ENCODE peak calls at places on chromosomes 6 and 20, in nine cellular contexts. W is cardiac muscle cell, X is body of pancreas, M is ascending aorta, I is NB4, J is pancreas, T is neural progenitor cell, G is fibroblast of lung, U is mucosa of descending colon. E is an unnamed sample.

GRCh38 chr20:16748058-16748457 is at the start of gene OTOR:
- DNase-seq in I (no peak), J (no peak), M (no peak), G (no peak), T (no peak), X (no peak), W (no peak), U (no peak), E (no peak)

GRCh38 chr6:21845018-21845417 is 251.5 kb downstream of the SOX4 start:
- DNase-seq in G (no peak), U (no peak), W (no peak), X (no peak), I (no peak), T (peak), M (no peak), J (no peak), E (no peak)

GRCh38 chr20:45579184-45579583 is at the start of gene WFDC8:
- DNase-seq in U (no peak), T (no peak), G (no peak), I (no peak), W (no peak), J (no peak), M (no peak), X (no peak), E (no peak)

GRCh38 chr20:3410464-3410863 is 3.0 kb upstream of the DNAAF9 start:
- DNase-seq in J (no peak), X (no peak), U (no peak), I (no peak), G (no peak), T (no peak), M (no peak), W (no peak), E (no peak)

GRCh38 chr6:113742342-113742741 is 114.8 kb upstream of the MARCKS start:
- DNase-seq in W (peak), X (no peak), T (no peak), G (no peak), I (no peak), U (no peak), M (no peak), J (no peak), E (no peak)

GRCh38 chr6:24589334-24589733 is 56.7 kb downstream of the KIAA0319 start:
- DNase-seq in I (no peak), J (no peak), W (no peak), U (no peak), G (no peak), X (no peak), M (no peak), T (no peak), E (no peak)

GRCh38 chr20:45306431-45306982 is at the start of gene RBPJL:
- DNase-seq in I (peak), M (no peak), G (no peak), W (peak), J (peak), T (peak), U (peak), X (peak), E (no peak)

GRCh38 chr6:151832710-151833109 is 25.2 kb downstream of the ESR1 start:
- DNase-seq in X (no peak), I (no peak), U (no peak), M (no peak), G (no peak), W (no peak), T (no peak), J (no peak), E (no peak)

GRCh38 chr6:31794866-31795615 is 511 bp downstream of the VARS1 start:
- DNase-seq in W (peak), X (no peak), M (no peak), I (peak), J (peak), U (no peak), T (no peak), G (no peak), E (no peak)

GRCh38 chr20:53839423-53840176 is 230.8 kb downstream of the BCAS1 start:
- DNase-seq in W (no peak), J (peak), G (no peak), U (peak), I (peak), X (peak), T (no peak), M (peak), E (no peak)

GRCh38 chr6:158784505-158784904 is 34.7 kb downstream of the EZR start:
- DNase-seq in T (no peak), M (no peak), X (no peak), G (no peak), I (no peak), W (no peak), U (peak), J (no peak), E (no peak)

GRCh38 chr20:47356526-47357295 is at the start of gene ZMYND8:
- DNase-seq in I (peak), W (peak), M (peak), G (peak), U (peak), X (peak), T (peak), J (peak), E (peak)

GRCh38 chr6:129135421-129135820 is 252.5 kb downstream of the LAMA2 start:
- DNase-seq in W (no peak), J (no peak), I (no peak), X (no peak), U (no peak), G (peak), M (no peak), T (no peak), E (peak)

GRCh38 chr6:87341899-87342298 is 2.7 kb upstream of the C6orf163 start:
- DNase-seq in M (no peak), W (no peak), T (no peak), G (no peak), U (no peak), J (no peak), X (no peak), I (no peak), E (no peak)

GRCh38 chr6:45630801-45631200 is 253.1 kb upstream of the SUPT3H start:
- DNase-seq in M (no peak), J (no peak), W (no peak), G (peak), T (no peak), I (no peak), X (no peak), U (no peak), E (peak)

GRCh38 chr6:79586548-79586947 is 44.6 kb upstream of the SH3BGRL2 start:
- DNase-seq in J (no peak), I (peak), X (no peak), W (peak), U (no peak), G (peak), T (peak), M (no peak), E (peak)

GRCh38 chr20:32574296-32575226 is 10.6 kb downstream of the NOL4L start:
- DNase-seq in U (no peak), X (no peak), J (no peak), M (no peak), T (no peak), I (peak), G (peak), W (no peak), E (peak)

GRCh38 chr6:38996676-38997075 is 51.9 kb upstream of the GLP1R start:
- DNase-seq in I (no peak), G (no peak), W (no peak), J (no peak), M (no peak), U (no peak), T (no peak), X (no peak), E (no peak)

GRCh38 chr6:166244353-166245045 is 63.7 kb downstream of the PRR18 start:
- DNase-seq in M (no peak), T (no peak), U (no peak), X (no peak), G (no peak), J (no peak), W (no peak), I (peak), E (no peak)

GRCh38 chr6:116373300-116373699 is 2.6 kb downstream of the DSE start:
- DNase-seq in J (no peak), W (no peak), I (no peak), M (no peak), U (no peak), X (no peak), T (no peak), G (no peak), E (no peak)

GRCh38 chr20:24697411-24697810 is 228.0 kb downstream of the SYNDIG1 start:
- DNase-seq in J (no peak), I (no peak), T (no peak), G (no peak), W (no peak), M (no peak), U (no peak), X (no peak), E (no peak)

GRCh38 chr20:41889125-41889870 is 271.1 kb upstream of the CHD6 start:
- DNase-seq in T (peak), G (no peak), X (no peak), J (no peak), W (no peak), M (no peak), I (peak), U (no peak), E (peak)

GRCh38 chr6:28947831-28948270 is 24.1 kb upstream of the TRIM27 start:
- DNase-seq in I (no peak), U (no peak), X (no peak), M (no peak), W (no peak), T (no peak), J (no peak), G (no peak), E (peak)

GRCh38 chr6:113875470-113875869 is 18.3 kb downstream of the MARCKS start:
- DNase-seq in T (no peak), J (no peak), U (no peak), M (no peak), X (no peak), G (peak), I (no peak), W (no peak), E (peak)

GRCh38 chr20:10984899-10985298 is 311.1 kb upstream of the JAG1 start:
- DNase-seq in J (no peak), T (no peak), G (no peak), I (no peak), W (no peak), X (no peak), M (no peak), U (no peak), E (peak)

GRCh38 chr20:43925215-43925614 is 10.6 kb downstream of the TOX2 start:
- DNase-seq in U (no peak), M (no peak), W (no peak), X (no peak), T (no peak), G (no peak), J (no peak), I (peak), E (no peak)

GRCh38 chr6:147132889-147133288 is 71.3 kb upstream of the STXBP5 start:
- DNase-seq in U (no peak), T (no peak), M (no peak), I (no peak), X (no peak), J (no peak), G (peak), W (no peak), E (peak)

GRCh38 chr6:163893609-163894189 is 479.2 kb downstream of the QKI start:
- DNase-seq in U (no peak), G (no peak), W (no peak), M (no peak), J (no peak), T (no peak), X (no peak), I (no peak), E (no peak)

GRCh38 chr6:132179955-132180354 is 221.3 kb downstream of the MOXD1 start:
- DNase-seq in X (no peak), T (no peak), I (no peak), J (no peak), G (no peak), U (no peak), M (no peak), W (no peak), E (no peak)

GRCh38 chr6:2468601-2468955 is 223.2 kb upstream of the GMDS start:
- DNase-seq in X (no peak), J (no peak), W (no peak), I (no peak), G (no peak), T (no peak), U (no peak), M (no peak), E (no peak)

GRCh38 chr20:2507464-2507863 is 1.3 kb downstream of the ZNF343 start:
- DNase-seq in I (peak), M (no peak), X (no peak), T (no peak), G (peak), W (no peak), J (no peak), U (no peak), E (peak)

DNA sequence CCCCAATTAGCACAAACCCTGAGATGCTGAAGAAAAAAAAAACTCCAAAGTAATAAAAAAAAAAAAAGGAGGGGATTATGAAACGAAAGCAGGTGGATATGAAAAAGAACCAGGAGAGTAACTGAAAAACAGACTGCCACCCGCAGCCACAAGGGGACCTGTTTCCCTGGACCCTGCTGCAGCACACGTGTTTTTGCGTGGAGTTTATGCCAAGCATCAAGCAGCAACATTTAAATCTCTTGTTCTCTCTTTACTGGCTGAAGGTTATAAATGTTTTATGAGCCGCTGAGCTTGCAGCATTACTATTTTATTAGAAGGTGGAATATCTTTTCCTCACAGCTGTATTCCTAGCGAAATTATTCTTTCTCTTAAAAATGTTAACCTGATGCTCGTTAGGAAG is 131.6 kb upstream of the OLIG3 start:
- DNase-seq in T (no peak), X (no peak), I (no peak), G (no peak), U (no peak), J (no peak), W (no peak), M (no peak), E (no peak)
- TF ChIP-seq CTCF in T (peak), X (no peak), I (no peak), G (no peak), U (no peak), J (no peak), W (no peak), M (no peak), E (no peak)

DNA sequence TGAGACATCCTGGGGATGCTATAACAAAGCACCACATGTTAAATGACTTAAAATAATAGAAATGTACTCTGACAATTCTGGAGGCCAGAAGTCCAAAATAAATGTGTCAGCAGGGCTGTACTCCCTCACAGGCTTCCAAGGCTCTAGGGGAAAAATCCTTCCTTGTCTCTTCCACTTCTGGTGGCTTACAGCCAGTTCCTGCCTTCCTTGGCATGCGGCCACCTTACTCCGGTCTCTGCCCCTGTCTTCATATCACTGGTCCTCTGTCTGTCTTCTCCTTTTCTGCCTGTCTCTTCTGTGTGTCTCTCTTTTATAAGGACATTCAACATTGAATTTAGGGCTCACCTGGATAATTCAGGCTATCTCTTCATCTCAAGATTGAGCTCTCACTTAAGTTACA is 155.3 kb upstream of the SYNCRIP start:
- DNase-seq in M (no peak), J (no peak), W (no peak), G (no peak), T (no peak), I (no peak), U (peak), X (no peak), E (no peak)
- H3K4me3 ChIP-seq in M (no peak), J (no peak), W (no peak), G (no peak), T (no peak), I (no peak), U (no peak), X (no peak), E (no peak)

GRCh38 chr6:27593200-27593818 is 120.4 kb upstream of the ZNF184 start:
- DNase-seq in T (peak), I (no peak), J (no peak), X (no peak), G (no peak), W (no peak), U (no peak), M (no peak), E (no peak)

GRCh38 chr6:27593861-27594260 is 121.0 kb upstream of the ZNF184 start:
- DNase-seq in T (peak), U (no peak), I (no peak), X (no peak), M (no peak), W (no peak), G (no peak), J (no peak), E (no peak)

GRCh38 chr6:27591660-27592059 is 118.8 kb upstream of the ZNF184 start:
- DNase-seq in U (no peak), W (peak), G (peak), T (peak), J (no peak), X (no peak), M (no peak), I (peak), E (no peak)

GRCh38 chr6:27592481-27593199 is 119.7 kb upstream of the ZNF184 start:
- DNase-seq in G (peak), U (no peak), M (no peak), J (no peak), T (peak), X (no peak), W (peak), I (peak), E (peak)

DNA sequence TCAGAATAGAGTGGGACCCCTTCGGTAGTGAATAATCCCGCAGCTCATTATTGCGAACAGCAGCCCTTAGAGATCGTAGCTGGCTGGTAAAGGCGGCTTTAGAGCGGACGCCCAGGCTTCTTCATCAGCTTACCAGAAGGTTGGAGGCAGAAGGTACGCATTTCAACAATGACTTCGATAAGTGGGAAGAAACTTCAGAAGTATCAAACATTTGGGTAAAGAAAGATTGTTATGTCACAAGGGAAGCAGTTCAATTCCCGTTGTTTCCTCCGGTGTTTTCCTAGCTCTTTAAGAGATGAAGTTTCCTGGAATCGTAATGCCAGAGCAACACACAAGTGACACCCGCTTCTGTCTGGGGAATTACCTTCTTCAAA is 119.2 kb upstream of the ZNF184 start:
- DNase-seq in X (no peak), W (peak), U (no peak), G (peak), J (no peak), T (peak), I (peak), M (no peak), E (no peak)
- TF ChIP-seq CTCF in X (no peak), W (no peak), U (no peak), G (no peak), J (no peak), T (no peak), I (no peak), M (no peak), E (no peak)

DNA sequence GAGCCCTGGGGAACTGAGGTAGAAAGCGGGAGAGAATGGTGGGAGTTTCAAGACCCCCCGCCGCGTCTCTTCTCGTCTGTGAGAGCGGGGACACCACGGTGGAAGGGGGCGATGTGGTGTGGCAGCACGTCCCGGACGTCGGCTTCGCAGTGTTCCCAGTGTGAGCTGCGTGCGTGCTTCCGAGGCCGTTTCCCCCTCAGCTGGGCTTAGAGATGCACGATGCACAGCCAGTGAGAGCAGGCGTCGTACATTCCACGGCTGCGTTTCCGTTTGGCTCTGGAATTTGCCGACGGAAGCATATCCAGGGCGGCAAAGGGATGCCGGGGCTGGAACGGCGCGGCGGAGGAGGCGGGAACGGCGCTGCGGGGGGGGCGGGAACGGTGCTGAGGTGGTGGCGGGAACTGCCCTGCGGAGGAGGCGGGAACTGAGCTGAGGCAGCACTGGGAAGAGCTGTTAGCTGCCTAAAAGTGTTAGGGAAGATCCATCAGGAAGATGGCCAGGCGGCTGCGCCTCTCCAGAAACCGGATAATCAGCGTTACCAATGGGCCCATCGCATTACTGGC is 37.7 kb downstream of the KIF25 start:
- DNase-seq in I (no peak), W (peak), T (peak), M (peak), G (peak), X (peak), J (no peak), U (peak), E (peak)
- H3K4me3 ChIP-seq in I (no peak), W (peak), T (peak), M (peak), G (peak), X (no peak), J (peak), U (no peak), E (peak)

GRCh38 chr20:34368547-34368946 is 5.5 kb downstream of the ITCH start:
- DNase-seq in U (no peak), M (no peak), J (no peak), W (no peak), T (no peak), I (no peak), X (no peak), G (no peak), E (no peak)
- TF ChIP-seq CTCF in U (no peak), M (no peak), J (no peak), W (no peak), T (no peak), I (no peak), X (no peak), G (no peak), E (no peak)

DNA sequence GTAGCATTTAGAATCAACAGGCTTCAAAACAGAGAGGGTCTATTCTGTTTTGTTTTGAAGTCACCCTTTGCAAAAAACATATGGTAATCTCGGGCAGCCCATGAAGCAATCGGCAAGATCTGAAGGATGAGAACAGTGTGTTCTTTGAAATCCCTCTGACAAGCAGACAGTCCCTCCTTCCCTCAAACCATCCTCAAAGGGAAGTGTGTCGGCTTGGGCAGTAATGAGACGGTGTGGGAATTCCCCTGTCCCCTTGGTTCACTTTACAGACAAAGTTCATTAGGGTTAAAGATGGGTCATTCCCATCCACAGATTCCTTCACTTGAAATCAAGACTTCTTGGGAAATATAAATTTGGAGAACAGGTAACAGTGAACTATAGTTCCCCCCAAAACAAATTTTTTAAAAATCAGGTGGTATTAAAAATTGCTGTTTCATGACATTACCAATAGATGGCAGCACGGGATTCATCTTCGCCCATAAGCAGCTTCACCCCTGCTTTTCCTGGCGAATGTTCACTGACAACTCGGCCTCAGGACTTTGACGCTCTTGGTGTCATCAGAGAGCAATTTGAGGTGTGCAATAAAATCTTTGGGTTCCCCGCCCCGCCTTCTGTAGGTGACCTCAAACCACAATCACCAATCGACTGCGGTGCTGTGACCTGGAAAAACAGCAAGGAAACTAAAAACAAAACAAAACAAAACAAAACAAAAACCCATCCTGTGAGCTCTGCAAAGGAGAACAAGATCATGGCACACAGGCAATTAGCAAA is 159.3 kb upstream of the TNFAIP3 start:
- DNase-seq in J (no peak), W (peak), I (peak), T (peak), M (peak), G (peak), U (peak), X (peak), E (peak)
- H3K4me3 ChIP-seq in J (no peak), W (no peak), I (no peak), T (no peak), M (no peak), G (no peak), U (no peak), X (no peak), E (no peak)